ENCODE peak calls at places on chromosomes 2 and 18, in eight cellular contexts. S is fibroblast of lung, B is IMR-90, L is psoas muscle, U is A549, F is cardiac fibroblast, M is kidney epithelial cell, Z is body of pancreas. J is an unnamed sample.

GRCh38 chr2:101753720-101754490 is 56.4 kb downstream of the MAP4K4 start:
- DNase-seq in S (no peak), B (no peak), L (no peak), U (no peak), F (no peak), M (no peak), Z (no peak), J (no peak)

GRCh38 chr2:83224591-83224990 is 1234.5 kb downstream of the SUCLG1 start:
- DNase-seq in S (no peak), B (no peak), L (no peak), U (no peak), F (no peak), M (no peak), Z (no peak), J (no peak)

GRCh38 chr2:39392672-39393071 is 44.4 kb downstream of the MAP4K3 start:
- DNase-seq in S (no peak), B (no peak), L (no peak), U (no peak), F (no peak), M (no peak), Z (no peak), J (no peak)

GRCh38 chr2:23498941-23499340 is 114.0 kb downstream of the KLHL29 start:
- DNase-seq in S (peak; percentile 48), B (peak; percentile 44), L (peak; percentile 25), U (no peak), F (peak; percentile 51), M (no peak), Z (no peak), J (peak; percentile 23)

GRCh38 chr18:78296152-78296551 is 683.5 kb upstream of the SALL3 start:
- DNase-seq in S (no peak), B (no peak), L (no peak), U (no peak), F (no peak), M (no peak), Z (no peak), J (no peak)

GRCh38 chr2:60552851-60553495 is 481 bp downstream of the BCL11A start:
- DNase-seq in S (no peak), B (no peak), L (no peak), U (no peak), F (no peak), M (no peak), Z (no peak), J (no peak)

GRCh38 chr2:143177081-143177786 is 48.0 kb downstream of the ARHGAP15 start:
- DNase-seq in S (peak; percentile 39), B (no peak), L (no peak), U (no peak), F (peak; percentile 15), M (no peak), Z (no peak), J (peak; percentile 8)

GRCh38 chr2:598043-598802 is 79.0 kb downstream of the TMEM18 start:
- DNase-seq in S (no peak), B (no peak), L (no peak), U (no peak), F (no peak), M (no peak), Z (no peak), J (no peak)

GRCh38 chr2:145677371-145677770 is 1157.5 kb upstream of the ZEB2 start:
- DNase-seq in S (no peak), B (no peak), L (no peak), U (no peak), F (no peak), M (no peak), Z (no peak), J (no peak)

GRCh38 chr2:237354930-237355329 is 59.0 kb downstream of the COL6A3 start:
- DNase-seq in S (peak; percentile 62), B (peak; percentile 72), L (no peak), U (no peak), F (peak; percentile 88), M (no peak), Z (no peak), J (no peak)

GRCh38 chr2:54709341-54709809 is 14.1 kb upstream of the EML6 start:
- DNase-seq in S (no peak), B (no peak), L (peak; percentile 46), U (no peak), F (no peak), M (no peak), Z (peak; percentile 86), J (no peak)

GRCh38 chr18:45724591-45724990 is 610 bp downstream of the SLC14A1 start:
- DNase-seq in S (no peak), B (no peak), L (no peak), U (no peak), F (no peak), M (no peak), Z (no peak), J (no peak)

GRCh38 chr18:56709463-56709862 is 58.3 kb downstream of the WDR7 start:
- DNase-seq in S (peak; percentile 79), B (peak; percentile 90), L (no peak), U (peak; percentile 65), F (peak; percentile 92), M (peak; percentile 65), Z (no peak), J (peak; percentile 80)

GRCh38 chr2:246489-247145 is 17.2 kb downstream of the SH3YL1 start:
- DNase-seq in S (peak; percentile 81), B (peak; percentile 85), L (no peak), U (peak; percentile 71), F (peak; percentile 77), M (peak; percentile 4), Z (peak; percentile 38), J (peak; percentile 74)

GRCh38 chr2:9640403-9641104 is 9.8 kb upstream of the YWHAQ start:
- DNase-seq in S (no peak), B (no peak), L (no peak), U (no peak), F (no peak), M (no peak), Z (no peak), J (no peak)

GRCh38 chr2:100964222-100964621 is 37.9 kb upstream of the RPL31 start:
- DNase-seq in S (no peak), B (no peak), L (no peak), U (no peak), F (no peak), M (no peak), Z (no peak), J (no peak)

GRCh38 chr2:235608200-235608591 is 114.4 kb downstream of the AGAP1 start:
- DNase-seq in S (no peak), B (no peak), L (no peak), U (no peak), F (no peak), M (no peak), Z (no peak), J (no peak)

GRCh38 chr2:162244559-162245031 is 1.4 kb upstream of the FAP start:
- DNase-seq in S (peak; percentile 67), B (peak; percentile 93), L (no peak), U (peak; percentile 53), F (peak; percentile 98), M (peak; percentile 83), Z (no peak), J (peak; percentile 98)

GRCh38 chr2:106869512-106870276 is 16.3 kb downstream of the ST6GAL2 start:
- DNase-seq in S (no peak), B (no peak), L (no peak), U (no peak), F (no peak), M (no peak), Z (no peak), J (no peak)
- TF ChIP-seq CTCF in S (no peak), B (no peak), L (no peak), U (no peak), F (no peak), M (no peak), Z (no peak), J (no peak)

GRCh38 chr18:25675123-25675850 is 323.3 kb upstream of the ZNF521 start:
- DNase-seq in S (no peak), B (no peak), L (no peak), U (no peak), F (no peak), M (no peak), Z (no peak), J (no peak)
- H3K4me3 ChIP-seq in S (no peak overlapping the region), B (no peak overlapping the region), L (no peak overlapping the region), U (no peak overlapping the region), F (no peak overlapping the region), M (no peak overlapping the region), Z (no peak overlapping the region), J (no peak overlapping the region)

GRCh38 chr2:119425620-119426395 is 5.8 kb upstream of the TMEM37 start:
- DNase-seq in S (no peak), B (no peak), L (no peak), U (peak; percentile 71), F (no peak), M (no peak), Z (no peak), J (peak; percentile 64)
- TF ChIP-seq CTCF in S (no peak), B (no peak), L (no peak), U (no peak), F (no peak), M (no peak), Z (no peak), J (no peak)

GRCh38 chr2:11409184-11409959 is 56.6 kb downstream of the E2F6 start:
- DNase-seq in S (no peak), B (no peak), L (no peak), U (no peak), F (no peak), M (no peak), Z (no peak), J (peak; percentile 43)

GRCh38 chr2:11412449-11412810 is 53.5 kb downstream of the E2F6 start:
- DNase-seq in S (no peak), B (no peak), L (no peak), U (no peak), F (no peak), M (no peak), Z (no peak), J (no peak)

GRCh38 chr2:11410101-11410500 is 55.9 kb downstream of the E2F6 start:
- DNase-seq in S (no peak), B (no peak), L (no peak), U (no peak), F (no peak), M (no peak), Z (no peak), J (peak; percentile 28)

GRCh38 chr2:11411768-11412448 is 54.1 kb downstream of the E2F6 start:
- DNase-seq in S (peak; percentile 72), B (peak; percentile 63), L (no peak), U (peak; percentile 61), F (peak; percentile 70), M (no peak), Z (peak; percentile 63), J (peak; percentile 61)

DNA sequence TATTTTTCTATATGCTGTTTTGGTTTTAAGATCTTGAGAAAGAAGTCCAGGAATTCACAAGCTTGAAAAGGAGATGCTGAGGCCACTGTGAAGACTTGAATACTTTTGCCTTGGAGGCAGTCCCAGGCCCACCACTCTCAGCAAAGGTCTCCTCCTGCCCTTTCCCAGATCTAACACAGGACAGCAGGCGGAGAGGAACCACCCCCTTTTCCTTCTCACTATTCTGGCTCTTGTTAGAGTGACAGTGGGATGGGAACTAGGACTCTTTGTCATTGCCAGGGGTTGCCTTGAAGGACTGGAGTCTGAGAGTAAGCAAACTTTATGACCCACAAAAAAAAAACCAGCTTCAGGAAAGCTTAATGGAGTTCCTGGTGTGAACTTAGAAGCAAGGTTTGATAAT is 54.7 kb downstream of the E2F6 start:
- DNase-seq in S (no peak), B (no peak), L (no peak), U (no peak), F (no peak), M (no peak), Z (no peak), J (no peak)
- H3K4me3 ChIP-seq in S (no peak overlapping the region), B (no peak overlapping the region), L (peak overlapping the region; percentile 62), U (no peak overlapping the region), F (no peak overlapping the region), M (no peak overlapping the region), Z (no peak overlapping the region), J (no peak overlapping the region)

J was measured in fibroblast of villous mesenchyme.